ENCODE peak calls at places on chromosomes 4 and X, in six cellular contexts. One of them, this sample, is unnamed.

GRCh38 chrX:1205681-1206611 is 6.5 kb downstream of the CRLF2 start:
- DNase-seq in cardiac muscle cell: peak; percentile 76
- DNase-seq in lower lobe of right lung: no peak
- DNase-seq in upper lobe of right lung: no peak
- DNase-seq in AG09309: peak; percentile 11
- DNase-seq in IMR-90: peak; percentile 59
- DNase-seq in this sample: peak; percentile 30

GRCh38 chr4:14196141-14196540 is 568.6 kb upstream of the BOD1L1 start:
- DNase-seq in cardiac muscle cell: peak; percentile 78
- DNase-seq in lower lobe of right lung: peak; percentile 54
- DNase-seq in upper lobe of right lung: peak; percentile 67
- DNase-seq in AG09309: peak; percentile 16
- DNase-seq in IMR-90: peak; percentile 69
- DNase-seq in this sample: no peak

GRCh38 chrX:104310084-104310483 is 55.4 kb upstream of the ESX1 start:
- DNase-seq in cardiac muscle cell: no peak
- DNase-seq in lower lobe of right lung: no peak
- DNase-seq in upper lobe of right lung: no peak
- DNase-seq in AG09309: no peak
- DNase-seq in IMR-90: peak; percentile 47
- DNase-seq in this sample: no peak

GRCh38 chr4:32499176-32499575 is 1779.0 kb downstream of the PCDH7 start:
- DNase-seq in cardiac muscle cell: no peak
- DNase-seq in lower lobe of right lung: no peak
- DNase-seq in upper lobe of right lung: no peak
- DNase-seq in AG09309: peak; percentile 5
- DNase-seq in IMR-90: no peak
- DNase-seq in this sample: no peak

GRCh38 chr4:70895846-70896435 is 6.2 kb upstream of the MOB1B start:
- DNase-seq in cardiac muscle cell: peak; percentile 68
- DNase-seq in lower lobe of right lung: no peak
- DNase-seq in upper lobe of right lung: no peak
- DNase-seq in AG09309: no peak
- DNase-seq in IMR-90: no peak
- DNase-seq in this sample: peak; percentile 32

GRCh38 chrX:37454537-37455285 is 105.5 kb downstream of the PRRG1 start:
- DNase-seq in cardiac muscle cell: no peak
- DNase-seq in lower lobe of right lung: no peak
- DNase-seq in upper lobe of right lung: no peak
- DNase-seq in AG09309: no peak
- DNase-seq in IMR-90: peak; percentile 29
- DNase-seq in this sample: no peak

GRCh38 chr4:87017580-87018061 is 82.8 kb downstream of the AFF1 start:
- DNase-seq in cardiac muscle cell: no peak
- DNase-seq in lower lobe of right lung: no peak
- DNase-seq in upper lobe of right lung: no peak
- DNase-seq in AG09309: peak; percentile 64
- DNase-seq in IMR-90: peak; percentile 88
- DNase-seq in this sample: no peak

GRCh38 chr4:75232546-75232945 is 281.7 kb downstream of the RCHY1 start:
- DNase-seq in cardiac muscle cell: no peak
- DNase-seq in lower lobe of right lung: no peak
- DNase-seq in upper lobe of right lung: no peak
- DNase-seq in AG09309: no peak
- DNase-seq in IMR-90: no peak
- DNase-seq in this sample: no peak

GRCh38 chr4:168865854-168866253 is 144.2 kb downstream of the CBR4 start:
- DNase-seq in cardiac muscle cell: no peak
- DNase-seq in lower lobe of right lung: no peak
- DNase-seq in upper lobe of right lung: no peak
- DNase-seq in AG09309: no peak
- DNase-seq in IMR-90: no peak
- DNase-seq in this sample: no peak

GRCh38 chr4:43496188-43496587 is 603.7 kb downstream of the GRXCR1 start:
- DNase-seq in cardiac muscle cell: no peak
- DNase-seq in lower lobe of right lung: no peak
- DNase-seq in upper lobe of right lung: no peak
- DNase-seq in AG09309: no peak
- DNase-seq in IMR-90: peak; percentile 4
- DNase-seq in this sample: peak; percentile 5

GRCh38 chrX:154779261-154779660 is 16.6 kb downstream of the DKC1 start:
- DNase-seq in cardiac muscle cell: no peak
- DNase-seq in lower lobe of right lung: no peak
- DNase-seq in upper lobe of right lung: no peak
- DNase-seq in AG09309: peak; percentile 28
- DNase-seq in IMR-90: peak; percentile 82
- DNase-seq in this sample: no peak

GRCh38 chrX:79270401-79270800 is 96.7 kb downstream of the ITM2A start:
- DNase-seq in cardiac muscle cell: peak; percentile 29
- DNase-seq in lower lobe of right lung: peak; percentile 46
- DNase-seq in upper lobe of right lung: no peak
- DNase-seq in AG09309: no peak
- DNase-seq in IMR-90: no peak
- DNase-seq in this sample: peak; percentile 35

GRCh38 chrX:11786862-11787261 is 28.8 kb downstream of the MSL3 start:
- DNase-seq in cardiac muscle cell: no peak
- DNase-seq in lower lobe of right lung: no peak
- DNase-seq in upper lobe of right lung: no peak
- DNase-seq in AG09309: no peak
- DNase-seq in IMR-90: peak; percentile 4
- DNase-seq in this sample: no peak

GRCh38 chr4:100414016-100414790 is 103.6 kb downstream of the EMCN start:
- DNase-seq in cardiac muscle cell: no peak
- DNase-seq in lower lobe of right lung: no peak
- DNase-seq in upper lobe of right lung: no peak
- DNase-seq in AG09309: no peak
- DNase-seq in IMR-90: peak; percentile 2
- DNase-seq in this sample: no peak

GRCh38 chrX:103519389-103519788 is at the start of gene RAB40A:
- DNase-seq in cardiac muscle cell: no peak
- DNase-seq in lower lobe of right lung: no peak
- DNase-seq in upper lobe of right lung: no peak
- DNase-seq in AG09309: no peak
- DNase-seq in IMR-90: no peak
- DNase-seq in this sample: no peak

GRCh38 chr4:177093964-177094363 is 215.7 kb upstream of the NEIL3 start:
- DNase-seq in cardiac muscle cell: no peak
- DNase-seq in lower lobe of right lung: no peak
- DNase-seq in upper lobe of right lung: no peak
- DNase-seq in AG09309: no peak
- DNase-seq in IMR-90: no peak
- DNase-seq in this sample: no peak

GRCh38 chr4:43275779-43276178 is 383.3 kb downstream of the GRXCR1 start:
- DNase-seq in cardiac muscle cell: no peak
- DNase-seq in lower lobe of right lung: no peak
- DNase-seq in upper lobe of right lung: no peak
- DNase-seq in AG09309: no peak
- DNase-seq in IMR-90: no peak
- DNase-seq in this sample: no peak

GRCh38 chrX:7147978-7148824 is at the start of gene PUDP:
- DNase-seq in cardiac muscle cell: peak; percentile 96
- DNase-seq in lower lobe of right lung: peak; percentile 91
- DNase-seq in upper lobe of right lung: peak; percentile 92
- DNase-seq in AG09309: peak; percentile 40
- DNase-seq in IMR-90: peak; percentile 83
- DNase-seq in this sample: peak; percentile 92

GRCh38 chr4:167989815-167990214 is 102.5 kb upstream of the ANXA10 start:
- DNase-seq in cardiac muscle cell: no peak
- DNase-seq in lower lobe of right lung: no peak
- DNase-seq in upper lobe of right lung: no peak
- DNase-seq in AG09309: no peak
- DNase-seq in IMR-90: no peak
- DNase-seq in this sample: no peak

GRCh38 chrX:45762699-45763647 is 562.3 kb upstream of the DIPK2B start:
- DNase-seq in cardiac muscle cell: no peak
- DNase-seq in lower lobe of right lung: no peak
- DNase-seq in upper lobe of right lung: no peak
- DNase-seq in AG09309: no peak
- DNase-seq in IMR-90: no peak
- DNase-seq in this sample: no peak

GRCh38 chr4:4726051-4726450 is 133.4 kb upstream of the MSX1 start:
- DNase-seq in cardiac muscle cell: no peak
- DNase-seq in lower lobe of right lung: no peak
- DNase-seq in upper lobe of right lung: no peak
- DNase-seq in AG09309: no peak
- DNase-seq in IMR-90: no peak
- DNase-seq in this sample: no peak

GRCh38 chr4:10688022-10688421 is 3.5 kb upstream of the CLNK start:
- DNase-seq in cardiac muscle cell: no peak
- DNase-seq in lower lobe of right lung: no peak
- DNase-seq in upper lobe of right lung: no peak
- DNase-seq in AG09309: no peak
- DNase-seq in IMR-90: no peak
- DNase-seq in this sample: peak; percentile 37

GRCh38 chr4:10677796-10678497 is 6.6 kb downstream of the CLNK start:
- DNase-seq in cardiac muscle cell: no peak
- DNase-seq in lower lobe of right lung: no peak
- DNase-seq in upper lobe of right lung: no peak
- DNase-seq in AG09309: no peak
- DNase-seq in IMR-90: no peak
- DNase-seq in this sample: peak; percentile 30

GRCh38 chr4:10687526-10687925 is 3.0 kb upstream of the CLNK start:
- DNase-seq in cardiac muscle cell: no peak
- DNase-seq in lower lobe of right lung: no peak
- DNase-seq in upper lobe of right lung: no peak
- DNase-seq in AG09309: no peak
- DNase-seq in IMR-90: no peak
- DNase-seq in this sample: no peak

GRCh38 chr4:10684631-10685030 is at the start of gene CLNK:
- DNase-seq in cardiac muscle cell: no peak
- DNase-seq in lower lobe of right lung: no peak
- DNase-seq in upper lobe of right lung: no peak
- DNase-seq in AG09309: no peak
- DNase-seq in IMR-90: no peak
- DNase-seq in this sample: peak; percentile 55

GRCh38 chr4:10682397-10682796 is 2.2 kb downstream of the CLNK start:
- DNase-seq in cardiac muscle cell: no peak
- DNase-seq in lower lobe of right lung: no peak
- DNase-seq in upper lobe of right lung: no peak
- DNase-seq in AG09309: no peak
- DNase-seq in IMR-90: no peak
- DNase-seq in this sample: no peak
- TF ChIP-seq CTCF in cardiac muscle cell: no peak
- TF ChIP-seq CTCF in lower lobe of right lung: no peak
- TF ChIP-seq CTCF in upper lobe of right lung: no peak
- TF ChIP-seq CTCF in AG09309: no peak
- TF ChIP-seq CTCF in IMR-90: no peak
- TF ChIP-seq CTCF in this sample: no peak

GRCh38 chrX:40660381-40660780 is 13.0 kb upstream of the CXorf38 start:
- DNase-seq in cardiac muscle cell: no peak
- DNase-seq in lower lobe of right lung: no peak
- DNase-seq in upper lobe of right lung: no peak
- DNase-seq in AG09309: no peak
- DNase-seq in IMR-90: no peak
- DNase-seq in this sample: no peak

GRCh38 chrX:40663078-40663740 is 15.8 kb upstream of the CXorf38 start:
- DNase-seq in cardiac muscle cell: no peak
- DNase-seq in lower lobe of right lung: no peak
- DNase-seq in upper lobe of right lung: no peak
- DNase-seq in AG09309: no peak
- DNase-seq in IMR-90: no peak
- DNase-seq in this sample: no peak

GRCh38 chrX:40661489-40661888 is 14.1 kb upstream of the CXorf38 start:
- DNase-seq in cardiac muscle cell: no peak
- DNase-seq in lower lobe of right lung: no peak
- DNase-seq in upper lobe of right lung: no peak
- DNase-seq in AG09309: no peak
- DNase-seq in IMR-90: no peak
- DNase-seq in this sample: no peak

GRCh38 chrX:40663880-40664630 is 16.7 kb upstream of the CXorf38 start:
- DNase-seq in cardiac muscle cell: peak; percentile 79
- DNase-seq in lower lobe of right lung: no peak
- DNase-seq in upper lobe of right lung: no peak
- DNase-seq in AG09309: no peak
- DNase-seq in IMR-90: peak; percentile 33
- DNase-seq in this sample: no peak
- TF ChIP-seq CTCF in cardiac muscle cell: peak; percentile 45
- TF ChIP-seq CTCF in lower lobe of right lung: peak; percentile 21
- TF ChIP-seq CTCF in upper lobe of right lung: peak; percentile 31
- TF ChIP-seq CTCF in AG09309: peak; percentile 46
- TF ChIP-seq CTCF in IMR-90: peak; percentile 48
- TF ChIP-seq CTCF in this sample: no peak

GRCh38 chr4:66164869-66165268 is 494.6 kb upstream of the EPHA5 start:
- DNase-seq in cardiac muscle cell: no peak
- DNase-seq in lower lobe of right lung: no peak
- DNase-seq in upper lobe of right lung: no peak
- DNase-seq in AG09309: no peak
- DNase-seq in IMR-90: no peak
- DNase-seq in this sample: no peak

DNA sequence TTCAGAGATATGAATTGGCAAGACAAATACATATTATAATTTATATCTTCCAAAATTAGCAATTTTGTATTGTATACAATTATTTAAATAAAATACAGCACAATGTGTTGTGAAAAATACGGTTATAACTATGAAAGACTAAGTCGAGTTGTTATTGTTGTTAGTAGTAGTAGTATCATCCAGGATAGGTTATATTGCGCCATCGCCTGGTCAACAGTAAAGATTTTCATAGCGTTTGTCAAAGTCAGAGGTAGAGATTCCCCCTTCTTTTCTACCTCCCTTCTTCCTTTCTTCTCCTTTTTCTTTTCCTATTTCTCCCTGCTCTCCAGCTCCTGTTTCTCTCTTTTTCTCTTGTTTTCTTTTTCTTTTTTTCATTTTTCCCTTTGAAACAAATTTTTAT is 499.1 kb upstream of the EPHA5 start:
- DNase-seq in cardiac muscle cell: peak; percentile 46
- DNase-seq in lower lobe of right lung: no peak
- DNase-seq in upper lobe of right lung: no peak
- DNase-seq in AG09309: no peak
- DNase-seq in IMR-90: no peak
- DNase-seq in this sample: no peak
- TF ChIP-seq CTCF in cardiac muscle cell: peak; percentile 18
- TF ChIP-seq CTCF in lower lobe of right lung: no peak
- TF ChIP-seq CTCF in upper lobe of right lung: no peak
- TF ChIP-seq CTCF in AG09309: peak; percentile 37
- TF ChIP-seq CTCF in IMR-90: no peak
- TF ChIP-seq CTCF in this sample: no peak

GRCh38 chr4:134862116-134862515 is 660.5 kb upstream of the PABPC4L start:
- DNase-seq in cardiac muscle cell: no peak
- DNase-seq in lower lobe of right lung: no peak
- DNase-seq in upper lobe of right lung: no peak
- DNase-seq in AG09309: no peak
- DNase-seq in IMR-90: peak; percentile 1
- DNase-seq in this sample: no peak

GRCh38 chr4:134867027-134867426 is 665.4 kb upstream of the PABPC4L start:
- DNase-seq in cardiac muscle cell: no peak
- DNase-seq in lower lobe of right lung: no peak
- DNase-seq in upper lobe of right lung: no peak
- DNase-seq in AG09309: no peak
- DNase-seq in IMR-90: no peak
- DNase-seq in this sample: no peak

DNA sequence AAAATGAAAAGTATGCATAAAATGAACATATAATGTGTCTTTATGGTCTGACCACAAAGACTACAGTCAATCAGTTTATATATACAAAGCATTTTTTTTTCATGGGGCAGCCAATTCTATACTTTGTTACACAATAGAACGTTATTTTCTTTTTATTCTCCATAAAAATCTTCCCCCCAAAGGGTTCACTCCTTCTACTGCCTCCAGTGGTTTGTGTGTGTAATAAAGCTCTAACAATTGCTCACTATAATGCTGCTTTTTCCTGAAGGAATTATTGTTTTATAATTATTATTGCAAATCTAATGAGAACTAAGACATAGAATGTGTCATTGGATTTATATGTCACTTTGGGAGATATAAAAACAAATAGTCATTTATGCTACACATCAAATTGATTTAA is 664.1 kb upstream of the PABPC4L start:
- DNase-seq in cardiac muscle cell: no peak
- DNase-seq in lower lobe of right lung: no peak
- DNase-seq in upper lobe of right lung: no peak
- DNase-seq in AG09309: no peak
- DNase-seq in IMR-90: no peak
- DNase-seq in this sample: no peak
- TF ChIP-seq CTCF in cardiac muscle cell: no peak
- TF ChIP-seq CTCF in lower lobe of right lung: no peak
- TF ChIP-seq CTCF in upper lobe of right lung: no peak
- TF ChIP-seq CTCF in AG09309: no peak
- TF ChIP-seq CTCF in IMR-90: no peak
- TF ChIP-seq CTCF in this sample: no peak